ENCODE peak calls at places on chromosomes 11 and 22, in ten cellular contexts. P, N, Y, L, G, A, J, K, X and V are unnamed samples.

GRCh38 chr11:27215471-27216267 is 147.3 kb downstream of the CCDC34 start:
- DNase-seq in X (no peak), L (no peak), J (no peak), N (no peak), G (no peak), Y (no peak), A (peak), P (no peak), K (no peak), V (no peak)

GRCh38 chr11:19919050-19919561 is 206.5 kb downstream of the NAV2 start:
- DNase-seq in N (peak), X (peak), A (peak), L (no peak), J (no peak), G (no peak), K (no peak), P (no peak), Y (no peak), V (no peak)

GRCh38 chr11:12888525-12889158 is 120.5 kb upstream of the RASSF10 start:
- DNase-seq in N (peak), J (peak), L (peak), G (peak), X (peak), A (peak), K (peak), Y (peak), P (peak), V (peak)

GRCh38 chr11:79167510-79168188 is 273.2 kb downstream of the TENM4 start:
- DNase-seq in J (no peak), K (no peak), Y (no peak), L (no peak), X (no peak), P (no peak), G (no peak), N (no peak), A (no peak), V (no peak)

GRCh38 chr11:128420277-128420676 is 167.1 kb downstream of the ETS1 start:
- DNase-seq in N (no peak), Y (no peak), G (no peak), A (no peak), K (no peak), J (no peak), X (no peak), L (no peak), P (no peak), V (no peak)

GRCh38 chr11:117337061-117337460 is 9.4 kb downstream of the CEP164 start:
- DNase-seq in J (no peak), N (no peak), K (no peak), Y (no peak), A (no peak), G (no peak), P (no peak), X (no peak), L (no peak), V (no peak)

GRCh38 chr11:98630736-98631135 is 390.0 kb upstream of the CNTN5 start:
- DNase-seq in X (no peak), J (no peak), K (no peak), A (no peak), Y (no peak), G (no peak), P (no peak), L (no peak), N (no peak), V (no peak)

GRCh38 chr22:43289976-43290663 is 53.1 kb downstream of the SCUBE1 start:
- DNase-seq in L (no peak), A (no peak), P (no peak), X (peak), N (peak), Y (no peak), J (peak), K (no peak), G (no peak), V (no peak)